ENCODE peak calls at places on chromosomes 6 and 20, in seven cellular contexts. U is uterus, S is tibial nerve, P is IMR-90, Y is A549, E is HCT116, W is esophagus muscularis mucosa. I is an unnamed sample.

GRCh38 chr6:145093226-145093625 is 642.1 kb downstream of the EPM2A start:
- DNase-seq in P (no peak), U (no peak), W (no peak), Y (no peak), S (no peak), E (no peak), I (no peak)

GRCh38 chr6:170271771-170272314 is 19.0 kb downstream of the DLL1 start:
- DNase-seq in S (no peak), E (no peak), U (no peak), P (no peak), W (no peak), Y (no peak), I (no peak)

GRCh38 chr6:26352315-26352714 is 12.7 kb upstream of the BTN3A2 start:
- DNase-seq in E (no peak), P (no peak), W (no peak), Y (no peak), U (no peak), S (no peak), I (no peak)

GRCh38 chr6:123030292-123030691 is 34.3 kb downstream of the CLVS2 start:
- DNase-seq in W (no peak), E (no peak), S (no peak), P (no peak), Y (peak; percentile 3), U (no peak), I (no peak)

GRCh38 chr20:42401598-42401997 is 783.4 kb upstream of the CHD6 start:
- DNase-seq in P (no peak), Y (no peak), W (peak; percentile 72), S (no peak), U (no peak), E (no peak), I (no peak)

GRCh38 chr6:164035912-164036485 is 621.5 kb downstream of the QKI start:
- DNase-seq in U (no peak), Y (no peak), W (no peak), P (no peak), E (no peak), S (no peak), I (no peak)

GRCh38 chr6:112106562-112106961 is 19.2 kb downstream of the FAM229B start:
- DNase-seq in U (no peak), W (no peak), Y (no peak), S (no peak), E (no peak), P (no peak), I (no peak)

GRCh38 chr6:113102761-113103160 is 754.4 kb upstream of the MARCKS start:
- DNase-seq in S (no peak), Y (no peak), U (no peak), E (no peak), P (peak; percentile 64), W (no peak), I (no peak)

GRCh38 chr6:26339612-26340011 is 25.4 kb upstream of the BTN3A2 start:
- DNase-seq in W (no peak), Y (no peak), U (no peak), E (no peak), S (no peak), P (no peak), I (no peak)

DNA sequence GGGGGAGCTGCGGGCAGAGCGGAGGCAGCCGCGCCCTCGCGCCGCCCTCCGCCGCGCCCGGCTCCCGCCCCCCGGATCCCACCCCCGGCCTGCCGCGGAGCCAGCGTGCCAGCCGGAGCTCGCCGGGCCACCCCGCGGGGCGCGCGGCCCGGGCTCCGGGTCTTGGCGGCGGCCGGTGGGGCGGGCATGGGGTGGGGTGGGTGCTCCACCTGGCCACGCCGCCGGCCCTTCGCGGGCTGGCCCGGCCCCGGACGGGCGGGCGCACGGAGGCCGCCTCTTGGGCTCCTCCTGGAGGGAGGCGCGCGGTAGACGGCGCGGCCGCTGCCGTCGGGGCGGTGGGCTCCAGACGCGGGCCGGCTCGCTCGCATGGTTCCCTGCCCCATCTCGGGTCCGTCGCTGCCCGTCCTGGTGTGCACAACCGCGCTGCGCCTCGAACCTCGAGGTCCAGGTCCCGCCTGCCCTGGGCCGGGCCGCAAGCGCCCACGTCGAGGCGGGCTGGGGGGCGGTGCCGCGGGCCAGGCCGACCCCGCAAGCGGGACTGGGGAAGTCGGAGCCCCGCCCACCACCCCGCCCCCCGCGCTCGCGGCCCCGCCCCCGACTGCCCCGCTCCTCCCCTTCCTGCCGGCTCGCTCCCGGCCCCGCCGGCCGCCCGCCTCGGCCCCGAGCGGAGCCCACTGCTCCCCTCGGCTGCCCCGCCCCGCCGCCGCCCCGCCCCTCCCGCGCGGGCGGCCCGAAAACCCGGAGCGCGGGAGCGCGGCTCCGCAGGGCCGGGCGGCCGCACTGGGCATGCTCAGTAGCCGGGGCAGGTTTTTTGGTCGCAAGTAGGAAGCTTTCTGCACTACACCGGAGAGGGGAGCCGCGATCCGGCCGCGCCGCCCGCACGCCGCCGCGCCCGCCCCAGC is at the start of gene CDYL:
- DNase-seq in S (peak; percentile 64), P (peak; percentile 85), E (peak; percentile 72), Y (peak; percentile 87), U (peak; percentile 84), W (peak; percentile 93), I (peak; percentile 89)
- TF ChIP-seq POLR2A in S (peak; percentile 58), P (no peak), E (no peak), Y (peak; percentile 45), U (peak; percentile 26), W (no peak), I (peak; percentile 37)

DNA sequence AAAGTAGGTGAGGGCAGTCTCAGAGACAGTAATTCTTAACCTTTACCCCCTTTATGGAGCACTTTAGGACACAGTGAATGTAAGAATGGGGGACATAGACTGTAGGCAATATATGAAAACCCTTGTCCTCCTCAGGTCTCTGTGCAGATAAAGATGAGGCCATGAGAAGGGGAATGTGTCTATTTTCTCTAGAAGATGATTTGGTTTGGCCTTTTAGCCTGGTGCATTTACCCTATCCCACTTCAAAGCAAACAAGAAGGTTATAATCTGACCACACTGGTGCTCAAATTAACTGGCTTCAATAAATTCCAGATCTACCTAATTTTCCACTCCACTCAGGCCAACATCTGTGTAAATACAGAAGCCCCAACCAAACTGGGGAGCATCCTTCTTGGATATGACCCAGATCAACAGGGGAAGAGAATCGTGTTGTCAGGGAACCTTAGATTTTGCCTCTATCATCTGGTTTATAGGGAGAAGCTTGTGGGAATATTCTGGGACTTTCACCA is 42.4 kb downstream of the RIPOR2 start:
- DNase-seq in S (no peak), W (no peak), E (no peak), P (no peak), Y (no peak), U (no peak), I (no peak)
- H3K4me1 ChIP-seq in S (peaks cover 3% of the 10 kb centered on the region), W (no peaks in the 10 kb centered on the region), E (no peaks in the 10 kb centered on the region), P (peaks cover 2% of the 10 kb centered on the region), Y (no peaks in the 10 kb centered on the region), U (no peaks in the 10 kb centered on the region), I (no peaks in the 10 kb centered on the region)

GRCh38 chr6:10441655-10442009 is 26.8 kb upstream of the TFAP2A start:
- DNase-seq in Y (peak; percentile 88), W (no peak), E (no peak), P (no peak), S (no peak), U (no peak), I (no peak)

GRCh38 chr6:10437891-10438290 is 23.0 kb upstream of the TFAP2A start:
- DNase-seq in P (no peak), Y (no peak), W (no peak), S (no peak), E (no peak), U (no peak), I (no peak)

GRCh38 chr6:10446548-10446947 is 31.7 kb upstream of the TFAP2A start:
- DNase-seq in E (no peak), Y (no peak), W (no peak), U (no peak), P (no peak), S (no peak), I (no peak)

DNA sequence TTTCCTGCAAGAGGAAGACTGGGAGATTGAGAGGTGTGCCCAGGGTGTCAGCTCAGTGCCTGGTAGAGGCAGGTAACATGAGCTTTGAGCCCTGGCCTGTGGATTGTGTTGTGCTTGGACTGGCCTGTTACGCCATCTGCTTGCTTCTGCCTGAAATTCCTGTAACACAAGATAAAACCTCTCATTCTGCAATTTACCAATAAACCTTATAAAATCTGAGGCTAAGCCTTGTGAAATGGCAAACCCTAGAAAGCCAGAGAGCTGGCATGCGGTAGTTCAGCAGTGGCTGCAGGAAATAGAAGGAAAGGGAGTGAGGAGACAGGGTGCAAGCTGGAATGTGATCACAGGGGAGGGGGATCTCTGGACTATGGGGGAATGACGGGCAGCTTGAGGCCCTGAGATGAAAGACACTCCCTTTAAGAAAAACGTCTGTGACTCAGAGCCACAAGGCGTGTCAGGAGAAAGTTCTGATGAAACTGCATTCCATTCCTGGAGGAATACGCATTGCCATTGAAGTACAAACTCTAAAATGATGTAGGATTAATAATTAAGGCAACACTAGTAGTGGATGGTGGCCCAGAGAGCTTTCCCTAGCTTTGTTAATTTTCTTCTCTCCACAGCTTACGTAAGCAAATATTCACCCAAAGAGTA is 26.3 kb upstream of the TFAP2A start:
- DNase-seq in P (peak; percentile 87), Y (peak; percentile 98), S (no peak), U (no peak), W (no peak), E (peak; percentile 93), I (peak; percentile 59)
- H3K4me3 ChIP-seq in P (no peak overlapping the region), Y (no peak overlapping the region), S (no peak overlapping the region), U (no peak overlapping the region), W (no peak overlapping the region), E (peak overlapping the region; percentile 8), I (no peak overlapping the region)

GRCh38 chr6:42744351-42744890 is 1.5 kb downstream of the TBCC start:
- DNase-seq in Y (no peak), P (no peak), E (no peak), S (no peak), U (no peak), W (no peak), I (peak; percentile 38)

GRCh38 chr6:42745638-42746451 is at the start of gene TBCC:
- DNase-seq in S (peak; percentile 93), P (peak; percentile 99), Y (peak; percentile 98), E (peak; percentile 95), U (peak; percentile 96), W (peak; percentile 100), I (peak; percentile 95)

GRCh38 chr6:42748241-42748898 is 2.5 kb upstream of the TBCC start:
- DNase-seq in W (no peak), U (no peak), E (no peak), Y (no peak), P (no peak), S (no peak), I (no peak)

GRCh38 chr6:42745083-42745637 is 743 bp downstream of the TBCC start:
- DNase-seq in P (peak; percentile 23), U (peak; percentile 28), E (no peak), Y (peak; percentile 7), S (no peak), W (no peak), I (peak; percentile 63)

DNA sequence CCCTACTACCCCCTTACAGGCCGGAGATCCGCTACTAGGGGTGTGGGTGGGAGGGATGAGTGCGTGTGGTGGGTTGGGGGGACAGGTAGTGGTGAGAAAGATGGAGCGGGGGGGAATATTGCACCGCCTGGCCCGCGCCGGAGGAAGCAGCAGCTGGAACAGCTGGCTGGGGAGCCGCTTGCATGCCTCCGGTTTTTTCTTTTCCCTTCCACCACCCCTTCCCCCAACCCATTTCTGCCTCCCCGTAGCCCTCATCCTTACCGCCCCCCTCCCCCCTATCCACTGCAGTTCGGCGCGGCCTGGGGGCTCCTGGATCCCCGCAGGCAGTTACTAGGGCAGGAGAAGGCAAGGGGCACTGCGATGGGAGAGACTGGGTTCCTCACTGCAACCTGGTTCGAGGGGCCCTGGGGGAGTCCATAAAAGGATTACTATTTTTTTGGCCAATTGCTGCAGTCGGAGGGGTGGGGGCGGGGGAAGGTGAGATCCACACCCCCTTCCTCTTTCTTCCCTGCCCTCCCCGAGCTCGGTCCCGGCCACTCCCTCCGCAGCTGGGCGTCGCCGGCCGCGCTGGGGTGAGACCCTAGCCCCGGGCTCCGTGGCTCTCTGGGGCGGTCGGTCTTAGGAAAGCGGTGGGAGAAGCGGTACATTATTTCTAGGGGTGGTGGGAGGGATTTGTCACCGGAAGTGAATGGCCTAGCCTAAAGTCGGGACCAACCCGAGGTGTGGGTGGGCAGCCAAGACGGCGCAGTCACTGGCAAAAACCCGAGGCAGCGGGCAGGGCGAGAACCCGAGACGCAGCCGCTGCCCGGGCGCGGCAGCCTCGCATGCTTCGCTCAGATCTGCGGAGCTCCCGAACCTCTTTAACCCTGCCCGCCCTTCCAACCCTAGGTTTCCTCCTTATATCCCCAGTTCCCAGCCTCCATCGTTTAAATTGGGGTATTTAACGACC is 823 bp upstream of the TBCC start:
- DNase-seq in S (peak; percentile 62), Y (peak; percentile 94), W (peak; percentile 96), P (peak; percentile 89), U (peak; percentile 89), E (peak; percentile 74), I (peak; percentile 84)
- TF ChIP-seq POLR2A in S (peak; percentile 58), Y (peak; percentile 85), W (peak; percentile 54), P (peak; percentile 84), U (peak; percentile 76), E (peak; percentile 73), I (peak; percentile 76)

I was measured in right lobe of liver.